ENCODE peak calls at places on chromosomes 7 and 10, in nine cellular contexts. S, A, I, Y, Q, E, F, M and D are unnamed samples.

GRCh38 chr10:43055991-43056567 is 20.8 kb upstream of the RET start:
- DNase-seq in F (no peak), M (no peak), Q (peak), I (no peak), A (peak), Y (no peak), S (no peak), E (peak), D (no peak)

GRCh38 chr10:116437076-116437692 is 9.5 kb downstream of the PNLIPRP3 start:
- DNase-seq in Y (no peak), A (no peak), S (no peak), E (no peak), Q (no peak), F (no peak), I (no peak), M (no peak), D (no peak)

GRCh38 chr10:110897184-110897583 is 21.8 kb downstream of the BBIP1 start:
- DNase-seq in E (no peak), Y (no peak), I (no peak), S (no peak), M (no peak), Q (no peak), A (peak), F (no peak), D (no peak)

GRCh38 chr7:143042821-143043271 is 9.3 kb upstream of the OR6V1 start:
- DNase-seq in M (no peak), E (no peak), Y (no peak), S (no peak), I (no peak), F (no peak), Q (no peak), A (no peak), D (no peak)

GRCh38 chr7:38169862-38170261 is 8.2 kb upstream of the STARD3NL start:
- DNase-seq in F (peak), I (no peak), Y (peak), A (no peak), E (no peak), S (no peak), Q (no peak), M (peak), D (no peak)

GRCh38 chr10:82932426-82932825 is 1057.4 kb downstream of the NRG3 start:
- DNase-seq in F (no peak), Q (no peak), I (no peak), M (no peak), E (no peak), Y (no peak), A (no peak), S (no peak), D (no peak)

GRCh38 chr7:10536561-10536960 is 437.1 kb upstream of the PHF14 start:
- DNase-seq in Q (no peak), F (no peak), I (no peak), Y (no peak), E (no peak), A (no peak), M (no peak), S (no peak), D (no peak)

GRCh38 chr7:125423444-125424155 is 494.0 kb upstream of the POT1 start:
- DNase-seq in I (no peak), S (no peak), Q (no peak), F (peak), A (no peak), E (no peak), Y (no peak), M (no peak), D (no peak)

GRCh38 chr7:47047384-47047783 is 534.5 kb downstream of the TNS3 start:
- DNase-seq in Y (no peak), E (no peak), I (no peak), A (no peak), S (no peak), M (no peak), Q (no peak), F (no peak), D (no peak)

GRCh38 chr7:85890244-85890811 is 703.5 kb upstream of the SEMA3D start:
- DNase-seq in Y (peak), I (no peak), A (no peak), E (no peak), Q (no peak), S (no peak), F (no peak), M (peak), D (peak)

GRCh38 chr10:73781879-73782748 is at the start of gene CHCHD1:
- DNase-seq in F (peak), A (peak), E (peak), M (peak), Y (peak), Q (peak), I (peak), S (peak), D (peak)

GRCh38 chr10:32205666-32206065 is 141.3 kb downstream of the EPC1 start:
- DNase-seq in I (no peak), S (no peak), F (no peak), Q (no peak), Y (peak), M (no peak), A (no peak), E (no peak), D (no peak)

GRCh38 chr7:118158766-118159165 is 25.2 kb upstream of the LSM8 start:
- DNase-seq in A (no peak), E (no peak), S (no peak), M (peak), F (no peak), Q (no peak), I (no peak), Y (no peak), D (peak)

GRCh38 chr10:34698979-34699378 is 116.1 kb downstream of the PARD3 start:
- DNase-seq in E (no peak), I (peak), S (no peak), A (no peak), F (peak), M (peak), Q (no peak), Y (peak), D (no peak)

GRCh38 chr10:123766012-123766411 is 99.9 kb downstream of the GPR26 start:
- DNase-seq in I (no peak), M (no peak), Q (peak), S (peak), A (no peak), Y (no peak), E (no peak), F (no peak), D (no peak)

GRCh38 chr10:104325436-104326430 is 12.5 kb downstream of the ITPRIP start:
- DNase-seq in Q (no peak), E (no peak), I (no peak), A (no peak), M (no peak), Y (no peak), S (no peak), F (no peak), D (no peak)

GRCh38 chr7:123054357-123055133 is 59.0 kb upstream of the TAS2R16 start:
- DNase-seq in Q (no peak), I (no peak), A (no peak), F (no peak), S (no peak), E (no peak), M (no peak), Y (no peak), D (no peak)

GRCh38 chr7:123047955-123048354 is 52.5 kb upstream of the TAS2R16 start:
- DNase-seq in Q (no peak), Y (no peak), A (no peak), I (no peak), F (no peak), E (no peak), M (no peak), S (no peak), D (no peak)

DNA sequence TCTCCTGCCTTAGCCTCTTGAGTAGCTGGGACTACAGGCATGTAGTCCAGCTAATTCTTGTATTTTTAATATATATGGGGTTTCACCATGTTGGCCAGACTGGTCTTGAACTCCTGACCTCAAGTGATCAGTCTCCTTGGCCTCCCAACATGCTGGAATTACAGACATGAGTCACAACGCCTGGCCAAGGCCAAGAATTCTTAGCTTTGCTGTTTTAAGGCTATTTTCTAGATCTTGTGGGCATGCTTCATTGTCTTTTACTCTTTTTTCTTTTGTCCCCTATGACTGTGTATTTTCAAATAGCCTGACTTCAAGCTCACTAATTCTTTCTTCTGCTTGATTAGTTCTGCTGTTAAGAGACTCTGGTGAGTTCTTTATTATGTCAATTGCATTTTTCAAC is 56.4 kb upstream of the TAS2R16 start:
- DNase-seq in E (no peak), A (no peak), F (no peak), Q (no peak), I (no peak), M (no peak), Y (no peak), S (no peak), D (no peak)
- TF ChIP-seq POLR2A in E (no peak), A (no peak), F (no peak), Q (no peak), I (no peak), M (no peak), Y (no peak), S (no peak), D (no peak)

GRCh38 chr7:43585521-43585920 is 2.6 kb downstream of the STK17A start:
- DNase-seq in E (no peak), S (no peak), A (no peak), F (no peak), M (no peak), Q (no peak), Y (peak), I (no peak), D (peak)

GRCh38 chr7:43583424-43584199 is 704 bp downstream of the STK17A start:
- DNase-seq in E (peak), I (no peak), Y (peak), S (peak), A (peak), M (peak), F (peak), Q (peak), D (peak)

GRCh38 chr7:43586251-43586900 is 3.5 kb downstream of the STK17A start:
- DNase-seq in M (peak), A (no peak), F (no peak), S (no peak), E (no peak), Y (peak), I (no peak), Q (no peak), D (no peak)

GRCh38 chr7:43584200-43584586 is 1.3 kb downstream of the STK17A start:
- DNase-seq in F (no peak), E (no peak), A (no peak), Y (peak), Q (peak), M (peak), I (no peak), S (no peak), D (peak)

GRCh38 chr7:43582503-43583423 is at the start of gene STK17A:
- DNase-seq in M (peak), S (peak), A (peak), I (peak), Y (peak), F (peak), E (peak), Q (peak), D (peak)
- TF ChIP-seq POLR2A in M (peak), S (peak), A (peak), I (no peak), Y (peak), F (peak), E (peak), Q (peak), D (peak)

DNA sequence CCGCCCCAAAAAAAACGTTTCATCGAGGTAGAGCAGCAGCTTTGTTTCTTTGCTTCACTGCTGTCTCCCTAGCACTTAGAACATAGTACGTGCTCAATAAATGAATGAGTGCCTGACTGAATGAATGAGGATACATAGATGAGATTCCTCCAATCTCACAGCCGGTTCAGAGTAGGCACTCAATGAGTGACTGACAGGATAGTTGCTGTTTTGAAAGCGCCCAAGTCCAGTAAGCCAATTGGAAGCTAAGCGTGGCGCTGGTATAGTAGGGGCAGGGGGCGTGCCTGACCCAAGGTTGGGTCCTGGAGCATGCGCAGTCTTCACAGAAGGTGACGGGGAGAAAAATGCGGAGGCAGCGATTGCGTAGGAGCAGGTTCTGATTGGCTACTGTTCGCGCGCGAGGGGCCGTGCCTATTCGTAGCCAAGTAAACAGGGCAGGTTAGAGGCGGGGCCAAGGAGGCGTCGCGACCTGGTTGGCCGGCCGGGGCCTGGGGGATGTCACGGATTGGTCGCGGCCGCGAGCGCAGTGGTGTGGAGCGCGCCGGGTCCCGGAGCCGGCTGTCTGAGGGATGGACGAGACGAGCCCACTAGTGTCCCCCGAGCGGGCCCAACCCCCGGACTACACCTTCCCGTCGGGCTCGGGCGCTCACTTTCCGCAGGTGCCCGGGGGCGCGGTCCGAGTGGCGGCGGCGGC is at the start of gene PI4K2A:
- DNase-seq in F (peak), E (peak), Q (peak), Y (peak), I (peak), A (peak), S (peak), M (peak), D (peak)
- TF ChIP-seq POLR2A in F (peak), E (peak), Q (peak), Y (peak), I (no peak), A (peak), S (peak), M (peak), D (peak)

GRCh38 chr7:114917211-114917839 is 4.6 kb upstream of the MDFIC start:
- DNase-seq in M (no peak), A (no peak), I (no peak), E (no peak), F (no peak), Q (no peak), S (no peak), Y (no peak), D (no peak)
- TF ChIP-seq POLR2A in M (no peak), A (no peak), I (no peak), E (no peak), F (no peak), Q (no peak), S (no peak), Y (no peak), D (no peak)

DNA sequence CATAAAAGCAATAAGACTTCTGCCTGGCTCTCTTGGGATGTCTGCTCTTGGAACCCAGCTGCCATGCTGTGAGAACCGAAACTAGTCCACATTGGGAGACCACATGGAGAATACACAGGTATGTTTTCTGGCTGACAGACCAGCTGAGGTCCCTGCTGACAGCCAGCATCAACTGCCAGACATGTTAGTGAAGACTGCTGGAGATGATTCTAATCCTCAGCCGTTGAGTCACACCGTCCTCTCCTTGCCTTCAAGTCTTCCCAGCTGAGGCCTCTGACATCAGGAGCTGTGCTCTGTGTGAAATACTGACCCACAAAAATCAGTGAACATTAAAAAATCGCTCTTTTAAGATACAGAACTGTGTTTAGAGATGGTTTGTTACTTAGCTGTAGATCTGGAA is 36.9 kb upstream of the AGR2 start:
- DNase-seq in Y (peak), S (no peak), E (no peak), A (no peak), I (no peak), Q (no peak), M (no peak), F (no peak), D (no peak)
- TF ChIP-seq POLR2A in Y (no peak), S (no peak), E (no peak), A (no peak), I (no peak), Q (no peak), M (no peak), F (no peak), D (no peak)

GRCh38 chr10:5889624-5890518 is at the start of the genes ANKRD16 and FBH1:
- DNase-seq in Q (peak), M (peak), F (peak), A (peak), I (peak), S (peak), Y (peak), E (peak), D (peak)
- TF ChIP-seq POLR2A in Q (peak), M (peak), F (peak), A (peak), I (no peak), S (peak), Y (peak), E (peak), D (peak)

GRCh38 chr7:92629779-92630178 is 39.6 kb upstream of the FAM133B start:
- DNase-seq in A (no peak), I (no peak), F (no peak), M (no peak), E (no peak), S (no peak), Y (no peak), Q (no peak), D (no peak)
- TF ChIP-seq POLR2A in A (no peak), I (no peak), F (no peak), M (no peak), E (no peak), S (no peak), Y (no peak), Q (no peak), D (no peak)